ENCODE peak calls at places on chromosomes 12 and 14, in eight cellular contexts. O, Y, A, J, D, Q, M and X are unnamed samples.

GRCh38 chr12:100755186-100755585 is 39.4 kb upstream of the ANO4 start:
- DNase-seq in Y (no peak), A (no peak), J (no peak), O (no peak), M (no peak), D (no peak), Q (no peak), X (no peak)

GRCh38 chr12:113333877-113334785 is 778 bp downstream of the SLC8B1 start:
- DNase-seq in A (no peak), Y (no peak), D (no peak), Q (no peak), O (peak; percentile 61), J (peak; percentile 80), M (no peak), X (peak; percentile 5)

GRCh38 chr14:55340482-55340881 is 69.3 kb downstream of the FBXO34 start:
- DNase-seq in A (no peak), Q (no peak), D (no peak), M (no peak), J (no peak), Y (no peak), O (no peak), X (no peak)

GRCh38 chr12:116513944-116514343 is 45.2 kb upstream of the MAP1LC3B2 start:
- DNase-seq in J (no peak), M (no peak), D (no peak), A (no peak), O (no peak), Y (no peak), Q (no peak), X (no peak)

GRCh38 chr12:19113464-19113863 is 16.1 kb upstream of the PLEKHA5 start:
- DNase-seq in Q (no peak), Y (no peak), M (no peak), O (no peak), D (no peak), J (no peak), A (no peak), X (no peak)

GRCh38 chr12:48977290-48978281 is 536 bp upstream of the WNT1 start:
- DNase-seq in J (no peak), D (peak; percentile 83), Q (peak; percentile 87), M (peak; percentile 92), O (no peak), Y (peak; percentile 81), A (peak; percentile 74), X (no peak)

GRCh38 chr14:68653108-68653507 is 139.8 kb downstream of the ZFP36L1 start:
- DNase-seq in O (no peak), D (no peak), M (no peak), A (no peak), Y (no peak), J (peak; percentile 49), Q (no peak), X (no peak)

GRCh38 chr14:93969082-93969828 is 7.1 kb downstream of the ASB2 start:
- DNase-seq in Y (no peak), J (no peak), M (no peak), Q (no peak), A (no peak), O (no peak), D (no peak), X (no peak)

GRCh38 chr12:98483621-98484455 is 31.6 kb upstream of the TMPO start:
- DNase-seq in A (no peak), J (no peak), D (no peak), M (no peak), Q (no peak), O (no peak), Y (no peak), X (no peak)

GRCh38 chr12:90987520-90987919 is 17.3 kb downstream of the EPYC start:
- DNase-seq in M (no peak), J (no peak), A (no peak), O (peak; percentile 2), D (no peak), Q (no peak), Y (no peak), X (no peak)

GRCh38 chr14:20499108-20499507 is 6.2 kb upstream of the RNASE10 start:
- DNase-seq in M (no peak), Q (no peak), O (no peak), J (no peak), D (no peak), Y (no peak), A (no peak), X (no peak)

GRCh38 chr14:75294649-75295033 is 16.0 kb downstream of the FOS start:
- DNase-seq in M (no peak), Y (no peak), D (no peak), J (no peak), A (peak; percentile 47), O (no peak), Q (no peak), X (no peak)

GRCh38 chr12:57609091-57609780 is 2.0 kb upstream of the ARHGEF25 start:
- DNase-seq in O (no peak), M (no peak), J (no peak), A (no peak), Y (no peak), Q (no peak), D (no peak), X (no peak)

GRCh38 chr14:76870146-76870545 is 43.9 kb downstream of the LRRC74A start:
- DNase-seq in Q (no peak), M (no peak), D (no peak), A (peak; percentile 45), Y (no peak), J (no peak), O (no peak), X (no peak)

GRCh38 chr14:58941666-58942065 is 246.8 kb upstream of the DAAM1 start:
- DNase-seq in A (no peak), J (no peak), O (no peak), Q (no peak), M (no peak), D (no peak), Y (no peak), X (peak; percentile 10)

GRCh38 chr14:73239463-73240241 is 2.3 kb downstream of the PAPLN start:
- DNase-seq in M (no peak), D (no peak), Y (no peak), A (no peak), J (peak; percentile 75), Q (no peak), O (no peak), X (peak; percentile 63)

GRCh38 chr12:104686196-104686595 is 229.4 kb downstream of the CHST11 start:
- DNase-seq in O (no peak), Y (no peak), M (no peak), D (no peak), J (peak; percentile 35), A (peak; percentile 41), Q (no peak), X (no peak)

GRCh38 chr12:2064078-2064507 is 11.3 kb downstream of the CACNA1C start:
- DNase-seq in Q (no peak), D (no peak), M (no peak), A (no peak), Y (no peak), O (peak; percentile 35), J (no peak), X (peak; percentile 67)

GRCh38 chr14:34489324-34489723 is 27.3 kb upstream of the SPTSSA start:
- DNase-seq in A (no peak), M (no peak), Q (no peak), O (no peak), D (no peak), J (no peak), Y (no peak), X (peak; percentile 28)

GRCh38 chr12:85007836-85008235 is 28.2 kb downstream of the TSPAN19 start:
- DNase-seq in O (no peak), A (no peak), Y (no peak), M (no peak), Q (no peak), J (no peak), D (no peak), X (peak; percentile 82)

GRCh38 chr14:90483551-90483950 is 86.7 kb downstream of the CALM1 start:
- DNase-seq in M (peak; percentile 32), O (no peak), D (peak; percentile 17), J (no peak), Y (peak; percentile 48), Q (peak; percentile 62), A (no peak), X (no peak)

GRCh38 chr12:3207858-3208257 is 130.7 kb downstream of the TSPAN9 start:
- DNase-seq in M (peak; percentile 70), O (no peak), D (no peak), Q (no peak), Y (no peak), A (no peak), J (no peak), X (no peak)

GRCh38 chr12:51077930-51078329 is 5.5 kb downstream of the CSRNP2 start:
- DNase-seq in M (no peak), Y (no peak), O (no peak), D (no peak), Q (no peak), J (no peak), A (no peak), X (peak; percentile 26)

GRCh38 chr14:104443391-104444158 is 136.0 kb upstream of the C14orf180 start:
- DNase-seq in A (no peak), O (no peak), Q (no peak), M (peak; percentile 45), D (no peak), Y (no peak), J (peak; percentile 74), X (no peak)